ENCODE peak calls at places on chromosomes 5 and 9, in nine cellular contexts. B is neural progenitor cell, Z is tibial nerve, A is mammary epithelial cell, F is HCT116, H is A549, V is PC-3, M is foreskin keratinocyte, K is esophagus squamous epithelium. N is an unnamed sample. For H3K4me1, the result is how much of the 10 kb centered on the place peaks cover.

GRCh38 chr5:181194489-181195248 is 10.3 kb downstream of the TRIM7 start:
- DNase-seq in A (no peak), B (no peak), M (no peak), K (no peak), Z (no peak), V (no peak), H (no peak), F (no peak), N (no peak)

GRCh38 chr5:41346609-41347008 is 133.3 kb upstream of the C6 start:
- DNase-seq in K (no peak), Z (no peak), M (no peak), A (no peak), H (no peak), B (no peak), V (peak), F (peak), N (no peak)

GRCh38 chr9:89189215-89189614 is 10.6 kb upstream of the SHC3 start:
- DNase-seq in M (no peak), F (no peak), H (no peak), V (peak), K (no peak), Z (no peak), A (no peak), B (no peak), N (no peak)

GRCh38 chr9:71544464-71544863 is 223.8 kb downstream of the CEMIP2 start:
- DNase-seq in F (no peak), Z (no peak), H (no peak), A (no peak), B (no peak), K (no peak), M (no peak), V (no peak), N (no peak)

GRCh38 chr9:97504381-97505216 is 3.1 kb downstream of the TMOD1 start:
- DNase-seq in Z (no peak), M (no peak), A (no peak), V (no peak), B (no peak), K (no peak), H (no peak), F (no peak), N (no peak)

GRCh38 chr5:75460947-75461346 is 50.5 kb downstream of the CERT1 start:
- DNase-seq in M (no peak), Z (no peak), B (no peak), V (no peak), F (no peak), H (no peak), A (no peak), K (no peak), N (no peak)

GRCh38 chr5:45741110-45741509 is 44.9 kb upstream of the HCN1 start:
- DNase-seq in Z (no peak), F (no peak), A (no peak), V (no peak), K (no peak), M (no peak), H (no peak), B (peak), N (no peak)

GRCh38 chr9:8857330-8858249 is 1058.0 kb upstream of the DMAC1 start:
- DNase-seq in B (peak), K (no peak), H (no peak), M (no peak), F (no peak), Z (peak), V (no peak), A (peak), N (no peak)

GRCh38 chr9:88782931-88783451 is 208.3 kb upstream of the S1PR3 start:
- DNase-seq in H (no peak), M (peak), K (no peak), B (peak), A (peak), V (peak), Z (no peak), F (no peak), N (no peak)

GRCh38 chr9:37283730-37284235 is 138.7 kb upstream of the GRHPR start:
- DNase-seq in H (no peak), Z (no peak), F (no peak), M (no peak), A (peak), K (no peak), V (peak), B (peak), N (no peak)

GRCh38 chr5:160635046-160635445 is 213.4 kb downstream of the PTTG1 start:
- DNase-seq in M (no peak), V (no peak), Z (no peak), K (no peak), A (no peak), H (no peak), F (no peak), B (no peak), N (peak)

DNA sequence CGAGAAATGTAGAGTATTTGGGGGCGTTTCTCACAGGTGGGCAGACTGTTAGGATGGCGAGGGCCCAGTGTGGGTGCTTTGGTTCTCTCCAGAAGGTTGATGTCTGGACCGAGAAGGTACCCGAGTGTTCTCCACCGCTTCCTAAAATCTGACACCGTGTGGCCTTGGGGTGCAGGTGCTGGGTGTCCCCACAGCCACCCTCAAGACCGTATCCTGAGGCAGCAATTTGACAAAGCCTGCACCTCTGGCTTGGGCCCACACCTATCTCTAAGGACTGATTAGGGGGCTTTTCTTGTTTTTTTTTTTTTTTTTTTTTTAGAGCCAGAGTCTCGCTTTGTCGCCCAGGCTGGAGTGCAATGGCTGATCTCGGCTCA is 1.3 kb downstream of the PPP1R26 start:
- DNase-seq in V (no peak), H (no peak), M (no peak), B (no peak), Z (no peak), K (no peak), A (no peak), F (no peak), N (no peak)
- H3K27ac ChIP-seq in V (no peak), H (peak), M (no peak), B (no peak), Z (no peak), K (no peak), A (no peak), F (peak), N (no peak)

DNA sequence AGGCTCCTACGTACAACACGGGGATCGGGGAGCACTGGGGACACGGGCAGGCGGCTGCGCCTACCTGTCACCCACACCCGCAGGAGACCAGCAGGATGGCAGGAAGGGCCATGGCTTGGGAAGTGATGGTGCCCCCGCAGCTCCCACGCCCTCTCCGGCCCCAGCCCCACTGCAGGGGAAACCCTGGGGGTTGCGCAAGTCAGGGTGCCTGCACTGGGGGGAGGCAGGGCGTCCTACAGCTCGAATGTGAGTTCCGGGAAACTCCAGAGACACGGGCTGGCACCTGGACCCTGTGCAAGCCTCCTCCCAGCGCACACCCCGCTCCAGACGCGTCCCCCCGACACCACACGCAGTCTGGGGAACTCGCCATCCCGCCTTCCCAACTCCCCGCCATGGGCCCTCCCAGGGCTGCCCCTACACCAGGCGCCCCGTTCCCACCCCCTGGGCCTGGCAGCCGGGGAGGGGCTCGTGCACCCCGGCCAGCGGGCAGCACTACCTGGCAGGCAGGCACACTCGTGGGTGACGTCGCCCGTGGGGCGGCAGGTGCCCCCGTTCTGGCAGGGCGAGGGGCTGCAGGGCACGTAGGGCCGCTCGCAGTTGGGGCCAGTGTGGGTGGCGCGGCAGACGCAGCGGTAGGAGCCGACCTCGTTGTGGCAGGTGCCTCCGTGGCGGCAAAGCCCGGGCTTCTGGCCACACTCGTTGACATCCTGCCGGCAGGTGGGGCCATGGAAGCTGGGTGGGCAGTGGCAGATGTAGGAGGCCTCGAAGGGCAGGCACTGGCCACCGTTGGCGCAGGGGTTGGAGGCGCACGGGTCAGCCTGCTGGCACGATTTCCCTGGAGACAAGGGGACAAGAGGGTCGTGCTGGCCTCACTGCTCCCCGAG is 23.3 kb downstream of the NOTCH1 start:
- DNase-seq in V (no peak), H (no peak), F (no peak), Z (no peak), K (no peak), A (no peak), B (no peak), M (no peak), N (no peak)
- H3K4me1 ChIP-seq in V (under half), H (half or more), F (under half), Z (half or more), K (under half), A (under half), B (under half), M (under half), N (half or more)

DNA sequence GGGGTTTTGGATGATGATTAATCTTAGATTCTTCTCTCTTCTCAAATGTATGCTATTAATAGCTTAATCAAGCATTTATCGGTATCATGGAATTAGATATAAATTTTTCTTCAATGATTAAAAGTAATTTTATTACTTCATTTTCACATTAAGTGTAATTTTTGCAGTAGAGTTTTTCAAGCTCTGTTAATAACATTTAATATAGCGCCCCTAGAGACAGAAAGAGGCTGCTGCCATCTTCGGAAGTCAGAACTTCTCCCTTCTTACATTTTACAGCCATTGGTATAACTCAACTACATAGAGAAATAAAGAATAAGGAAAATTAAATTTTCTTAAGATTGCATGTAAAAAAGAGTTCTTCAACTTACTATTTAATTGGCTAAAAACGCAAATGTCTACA is 540.3 kb downstream of the GABRG2 start:
- DNase-seq in K (no peak), M (no peak), F (no peak), B (no peak), Z (no peak), H (no peak), A (no peak), V (no peak), N (no peak)
- TF ChIP-seq CTCF in K (no peak), M (peak), F (peak), B (peak), Z (no peak), H (no peak), A (no peak), V (no peak), N (no peak)

GRCh38 chr5:54701179-54701578 is 183.6 kb downstream of the SNX18 start:
- DNase-seq in V (peak), M (peak), H (peak), A (peak), B (no peak), Z (no peak), F (peak), K (no peak), N (no peak)
- H3K27ac ChIP-seq in V (peak), M (no peak), H (no peak), A (peak), B (no peak), Z (no peak), F (no peak), K (no peak), N (no peak)

DNA sequence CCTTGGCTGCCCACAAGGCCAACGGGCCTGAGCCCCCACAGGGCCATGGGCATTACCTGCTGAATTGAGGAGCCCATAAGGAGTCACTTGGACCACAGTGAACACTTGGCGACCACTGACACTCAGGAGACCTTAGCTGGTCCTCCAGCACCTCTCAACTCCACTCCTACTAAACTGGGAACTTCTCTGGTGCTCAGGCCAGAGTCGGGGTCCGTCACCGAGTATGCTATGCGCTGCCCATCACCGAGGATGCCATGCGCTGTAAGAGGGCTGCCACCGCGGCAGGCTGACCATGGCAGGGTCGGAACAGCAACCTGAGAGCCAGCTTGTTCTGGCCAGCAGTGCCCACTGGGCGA is 600 bp upstream of the SQSTM1 start:
- DNase-seq in A (no peak), B (no peak), V (no peak), H (no peak), K (no peak), F (no peak), Z (no peak), M (no peak), N (no peak)
- H3K4me1 ChIP-seq in A (under half), B (under half), V (under half), H (half or more), K (half or more), F (under half), Z (half or more), M (under half), N (half or more)

GRCh38 chr9:19517202-19517942 is 108.6 kb downstream of the ACER2 start:
- DNase-seq in B (peak), Z (no peak), H (no peak), K (no peak), M (no peak), A (peak), V (peak), F (no peak), N (no peak)
- TF ChIP-seq CTCF in B (peak), Z (no peak), H (no peak), K (no peak), M (peak), A (peak), V (peak), F (peak), N (no peak)

DNA sequence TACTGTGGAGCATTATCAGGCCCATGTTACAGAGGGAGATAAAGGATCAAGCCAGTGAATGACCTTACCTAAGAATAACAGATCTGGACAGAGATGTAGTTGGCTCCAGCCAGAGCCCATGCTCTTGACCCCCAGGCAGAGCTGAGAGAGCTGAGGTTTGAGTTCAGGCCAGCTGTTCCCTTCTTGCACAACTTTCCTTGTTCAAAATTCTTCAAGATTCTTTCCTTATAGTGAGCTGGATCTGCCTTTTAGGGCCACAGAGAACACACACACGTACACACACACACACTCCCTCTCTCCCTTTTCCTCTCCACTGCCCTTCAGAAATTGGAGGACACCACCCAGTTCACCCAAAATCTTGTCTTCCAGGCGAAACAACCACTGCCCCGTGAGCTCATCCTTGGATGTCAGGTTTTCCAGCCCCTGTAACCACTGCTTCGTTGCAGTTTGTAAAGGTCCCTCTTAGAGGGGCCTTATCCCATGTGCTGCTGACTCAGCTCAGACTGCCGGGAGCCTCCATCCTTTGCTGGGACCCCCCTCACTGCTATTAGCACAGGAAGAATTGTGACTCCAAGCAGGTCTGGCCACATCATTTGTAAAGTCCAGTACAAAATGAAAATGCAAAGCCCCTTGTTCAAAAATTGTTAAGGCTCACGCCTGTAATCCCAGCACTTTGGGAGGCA is 10.5 kb upstream of the PTGES start:
- DNase-seq in V (no peak), F (no peak), K (no peak), A (no peak), H (no peak), B (no peak), Z (peak), M (no peak), N (peak)
- H3K27ac ChIP-seq in V (peak), F (peak), K (peak), A (no peak), H (peak), B (no peak), Z (peak), M (no peak), N (peak)

GRCh38 chr5:150500328-150500841 is 7.5 kb upstream of the NDST1 start:
- DNase-seq in F (no peak), H (no peak), K (no peak), Z (no peak), B (no peak), V (no peak), A (no peak), M (no peak), N (no peak)
- H3K4me1 ChIP-seq in F (under half), H (half or more), K (half or more), Z (half or more), B (half or more), V (under half), A (half or more), M (half or more), N (under half)

DNA sequence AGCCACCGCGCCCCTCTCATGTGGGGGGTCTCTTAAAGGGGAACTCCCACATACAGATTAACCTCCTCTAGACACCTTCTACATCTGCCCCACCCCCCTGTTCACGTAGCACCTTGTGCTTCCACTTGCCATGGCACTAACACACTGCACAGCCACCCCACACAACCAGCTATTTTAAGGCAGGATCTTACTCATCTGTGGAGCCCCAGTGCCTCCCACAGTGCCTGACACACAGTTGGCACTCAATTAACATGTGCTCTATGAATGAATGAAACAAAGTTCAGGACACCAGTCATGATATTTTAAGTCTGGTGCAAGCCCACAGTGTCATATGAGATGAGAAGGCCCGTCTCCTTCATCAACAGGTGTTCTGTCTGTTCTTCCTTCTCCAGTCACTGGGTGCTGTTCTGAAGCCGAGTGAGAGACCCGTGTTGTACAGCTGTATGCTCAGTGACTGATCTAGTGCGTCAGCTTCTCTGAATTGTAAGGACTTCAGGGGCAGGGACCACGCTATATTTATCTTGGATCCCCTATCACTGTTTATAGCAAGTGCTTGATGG is 149.1 kb downstream of the TLE1 start:
- DNase-seq in B (no peak), K (no peak), V (no peak), A (no peak), H (no peak), F (no peak), M (no peak), Z (no peak), N (no peak)
- TF ChIP-seq CTCF in B (no peak), K (no peak), V (no peak), A (no peak), H (no peak), F (no peak), M (no peak), Z (no peak), N (no peak)

DNA sequence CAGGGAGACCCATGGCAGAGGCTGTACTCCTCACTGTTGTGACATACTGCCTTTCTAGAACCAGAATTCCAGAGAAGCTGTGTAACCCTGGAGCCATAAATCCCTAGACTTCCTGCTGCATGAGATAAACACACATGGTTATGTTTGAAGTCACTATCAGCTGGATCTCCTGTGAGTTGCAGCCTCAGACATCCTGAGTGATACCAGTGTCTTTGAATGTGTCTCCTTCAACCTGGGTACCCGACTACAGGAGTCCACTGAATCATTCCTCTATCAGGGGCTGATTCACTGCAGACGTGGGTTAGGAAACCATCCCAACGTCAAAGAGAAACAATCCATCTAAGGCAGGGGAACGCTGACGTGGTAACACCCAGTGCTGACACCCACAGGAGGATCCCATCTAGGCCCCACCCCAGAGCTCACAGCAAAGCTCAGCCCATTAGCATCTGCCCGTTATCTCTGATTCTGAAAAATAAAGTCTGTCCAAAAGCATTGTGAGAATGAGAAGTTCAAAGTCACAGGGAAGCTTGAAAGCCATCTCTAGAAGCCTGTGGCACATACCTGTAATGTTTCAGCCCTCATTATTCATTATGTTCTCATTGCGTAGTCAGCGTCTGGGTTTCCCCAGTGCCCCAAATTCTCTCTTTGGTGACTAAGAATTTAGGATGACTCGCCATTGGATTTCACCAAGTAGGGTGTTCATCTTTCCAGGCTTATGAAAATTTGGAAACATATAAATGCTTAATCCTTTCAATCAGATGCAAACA is 36.3 kb upstream of the BASP1 start:
- DNase-seq in M (peak), Z (no peak), K (no peak), B (no peak), F (no peak), V (peak), H (peak), A (peak), N (no peak)
- H3K27ac ChIP-seq in M (peak), Z (no peak), K (no peak), B (no peak), F (no peak), V (peak), H (peak), A (peak), N (no peak)